ENCODE peak calls at places on chromosomes 2 and 18, in seven cellular contexts. N, L, S, W, F, Q and E are unnamed samples.

GRCh38 chr18:61575419-61575818 is 242.2 kb downstream of the CDH20 start:
- DNase-seq in S (no peak), Q (no peak), L (no peak), F (peak), W (no peak), N (no peak), E (no peak)

GRCh38 chr18:59026364-59026763 is 113.3 kb upstream of the SEC11C start:
- DNase-seq in W (no peak), Q (no peak), S (no peak), L (no peak), N (no peak), F (no peak), E (no peak)

GRCh38 chr2:25879133-25879730 is 945 bp upstream of the ASXL2 start:
- DNase-seq in S (peak), Q (no peak), N (peak), F (peak), L (no peak), W (no peak), E (peak)

GRCh38 chr2:129004940-129005490 is 686.3 kb upstream of the HS6ST1 start:
- DNase-seq in S (no peak), L (no peak), F (no peak), N (no peak), W (no peak), Q (no peak), E (no peak)

GRCh38 chr2:176088937-176089842 is 3.3 kb upstream of the HOXD13 start:
- DNase-seq in S (no peak), L (no peak), N (no peak), Q (no peak), W (no peak), F (no peak), E (no peak)

GRCh38 chr2:190137561-190137960 is 75.0 kb upstream of the MSTN start:
- DNase-seq in L (no peak), F (peak), Q (no peak), S (peak), W (no peak), N (no peak), E (no peak)

GRCh38 chr2:37663390-37663789 is 8.1 kb downstream of the CDC42EP3 start:
- DNase-seq in N (no peak), W (no peak), L (no peak), S (no peak), Q (no peak), F (no peak), E (no peak)

GRCh38 chr2:17578466-17578928 is 38.0 kb downstream of the VSNL1 start:
- DNase-seq in Q (no peak), F (no peak), W (no peak), S (no peak), L (no peak), N (no peak), E (no peak)

GRCh38 chr2:226483143-226483542 is 316.5 kb downstream of the IRS1 start:
- DNase-seq in F (peak), S (peak), L (no peak), N (no peak), W (no peak), Q (no peak), E (peak)

GRCh38 chr18:14941256-14941655 is 193.3 kb downstream of the ANKRD30B start:
- DNase-seq in L (no peak), F (no peak), S (no peak), W (no peak), Q (peak), N (no peak), E (no peak)

GRCh38 chr2:97993926-97994325 is 1.8 kb downstream of the TMEM131 start:
- DNase-seq in N (no peak), Q (no peak), L (no peak), W (no peak), F (no peak), S (no peak), E (no peak)

GRCh38 chr2:223612501-223612900 is 10.3 kb upstream of the SCG2 start:
- DNase-seq in S (no peak), F (no peak), W (no peak), Q (no peak), L (no peak), N (no peak), E (no peak)

GRCh38 chr2:235414422-235414821 is 79.4 kb upstream of the AGAP1 start:
- DNase-seq in S (no peak), Q (no peak), L (no peak), W (no peak), F (no peak), N (no peak), E (no peak)

GRCh38 chr2:147468349-147468748 is 376.5 kb upstream of the ACVR2A start:
- DNase-seq in N (no peak), F (no peak), S (no peak), W (no peak), Q (no peak), L (no peak), E (no peak)

GRCh38 chr2:206838690-206839089 is 73.3 kb downstream of the FASTKD2 start:
- DNase-seq in L (no peak), Q (no peak), W (no peak), N (no peak), F (no peak), S (no peak), E (no peak)

GRCh38 chr2:114128255-114128654 is 238.4 kb downstream of the ACTR3 start:
- DNase-seq in F (no peak), Q (no peak), L (no peak), N (no peak), S (no peak), W (no peak), E (no peak)

GRCh38 chr18:62249478-62250097 is 62.5 kb downstream of the RELCH start:
- DNase-seq in S (peak), W (peak), N (peak), Q (no peak), L (peak), F (peak), E (peak)

GRCh38 chr2:43059183-43059897 is 167.1 kb downstream of the ZFP36L2 start:
- DNase-seq in W (peak), Q (no peak), S (peak), L (peak), N (peak), F (peak), E (peak)

GRCh38 chr2:21396252-21396651 is 272.5 kb downstream of the TDRD15 start:
- DNase-seq in W (no peak), N (no peak), F (no peak), S (no peak), L (no peak), Q (no peak), E (no peak)

GRCh38 chr2:200357845-200358244 is 51.4 kb downstream of the SPATS2L start:
- DNase-seq in F (peak), S (no peak), L (no peak), Q (no peak), N (no peak), W (no peak), E (no peak)

GRCh38 chr2:231198291-231199173 is at the start of gene ARMC9:
- DNase-seq in F (peak), L (peak), Q (peak), N (peak), W (peak), S (peak), E (peak)

GRCh38 chr2:42359894-42360483 is 1.0 kb downstream of the COX7A2L start:
- DNase-seq in S (peak), W (peak), N (peak), F (peak), L (peak), Q (no peak), E (no peak)

GRCh38 chr2:9649261-9649660 is 18.5 kb upstream of the YWHAQ start:
- DNase-seq in F (no peak), Q (no peak), L (no peak), S (no peak), W (no peak), N (no peak), E (no peak)

GRCh38 chr2:5482929-5483331 is 209.3 kb upstream of the SOX11 start:
- DNase-seq in Q (no peak), L (no peak), F (peak), S (peak), N (no peak), W (peak), E (peak)

GRCh38 chr2:239948100-239948881 is 76.9 kb downstream of the NDUFA10 start:
- DNase-seq in Q (peak), N (no peak), S (no peak), L (no peak), W (no peak), F (no peak), E (no peak)

GRCh38 chr18:32910694-32911296 is 138.0 kb upstream of the KLHL14 start:
- DNase-seq in Q (no peak), N (no peak), L (no peak), S (no peak), F (peak), W (no peak), E (peak)

GRCh38 chr2:109676346-109676897 is 62.3 kb downstream of the SOWAHC start:
- DNase-seq in F (no peak), N (no peak), L (no peak), S (no peak), Q (no peak), W (no peak), E (no peak)

GRCh38 chr2:130869441-130870160 is 32.9 kb downstream of the ARHGEF4 start:
- DNase-seq in N (no peak), S (no peak), L (no peak), F (peak), Q (no peak), W (no peak), E (no peak)

GRCh38 chr2:65818873-65819451 is 386.6 kb upstream of the SPRED2 start:
- DNase-seq in S (peak), Q (no peak), L (no peak), F (peak), N (no peak), W (no peak), E (no peak)

GRCh38 chr2:113056501-113056900 is 2.5 kb upstream of the IL36RN start:
- DNase-seq in L (no peak), F (no peak), Q (no peak), N (no peak), W (no peak), S (no peak), E (no peak)

GRCh38 chr2:77604953-77605947 is 83.1 kb upstream of the LRRTM4 start:
- DNase-seq in Q (no peak), L (no peak), F (no peak), N (no peak), S (no peak), W (no peak), E (no peak)

GRCh38 chr2:48411030-48411429 is 118.9 kb upstream of the STON1 start:
- DNase-seq in N (no peak), L (no peak), W (no peak), S (no peak), Q (no peak), F (no peak), E (no peak)

GRCh38 chr2:200756618-200757321 is 54.9 kb upstream of the BZW1 start:
- DNase-seq in F (peak), Q (no peak), S (peak), W (no peak), N (peak), L (no peak), E (peak)

GRCh38 chr2:215396595-215397313 is 39.1 kb downstream of the FN1 start:
- DNase-seq in N (no peak), W (peak), L (no peak), Q (no peak), F (peak), S (peak), E (no peak)

GRCh38 chr2:33681333-33681732 is 82.2 kb upstream of the FAM98A start:
- DNase-seq in L (no peak), Q (no peak), N (no peak), F (peak), W (no peak), S (no peak), E (peak)
- H3K4me3 ChIP-seq in L (no peak), Q (no peak), N (no peak), F (no peak), W (no peak), S (no peak), E (no peak)

DNA sequence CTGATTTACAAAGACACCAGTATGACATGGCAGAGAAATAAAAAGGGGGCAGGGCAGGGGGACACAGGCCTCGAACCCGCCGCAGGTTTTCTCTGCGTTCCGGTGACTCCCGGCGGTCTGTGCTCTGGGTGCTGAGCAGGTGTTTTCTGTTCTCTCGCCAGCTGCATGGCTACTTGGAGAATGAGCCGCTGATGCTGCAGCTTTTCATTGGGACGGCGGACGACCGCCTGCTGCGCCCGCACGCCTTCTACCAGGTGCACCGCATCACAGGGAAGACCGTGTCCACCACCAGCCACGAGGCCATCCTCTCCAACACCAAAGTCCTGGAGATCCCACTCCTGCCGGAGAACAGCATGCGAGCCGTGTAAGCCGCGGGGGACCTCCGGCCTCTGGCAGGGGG is 52.9 kb downstream of the NFATC1 start:
- DNase-seq in F (no peak), Q (no peak), N (no peak), L (no peak), S (no peak), W (no peak), E (no peak)
- TF ChIP-seq CTCF in F (no peak), Q (no peak), N (no peak), L (no peak), S (no peak), W (no peak), E (no peak)

GRCh38 chr18:13018379-13018778 is 27.2 kb downstream of the CEP192 start:
- DNase-seq in F (no peak), Q (no peak), W (no peak), L (no peak), N (no peak), S (no peak), E (no peak)
- H3K4me3 ChIP-seq in F (no peak), Q (no peak), W (no peak), L (no peak), N (no peak), S (no peak), E (no peak)

DNA sequence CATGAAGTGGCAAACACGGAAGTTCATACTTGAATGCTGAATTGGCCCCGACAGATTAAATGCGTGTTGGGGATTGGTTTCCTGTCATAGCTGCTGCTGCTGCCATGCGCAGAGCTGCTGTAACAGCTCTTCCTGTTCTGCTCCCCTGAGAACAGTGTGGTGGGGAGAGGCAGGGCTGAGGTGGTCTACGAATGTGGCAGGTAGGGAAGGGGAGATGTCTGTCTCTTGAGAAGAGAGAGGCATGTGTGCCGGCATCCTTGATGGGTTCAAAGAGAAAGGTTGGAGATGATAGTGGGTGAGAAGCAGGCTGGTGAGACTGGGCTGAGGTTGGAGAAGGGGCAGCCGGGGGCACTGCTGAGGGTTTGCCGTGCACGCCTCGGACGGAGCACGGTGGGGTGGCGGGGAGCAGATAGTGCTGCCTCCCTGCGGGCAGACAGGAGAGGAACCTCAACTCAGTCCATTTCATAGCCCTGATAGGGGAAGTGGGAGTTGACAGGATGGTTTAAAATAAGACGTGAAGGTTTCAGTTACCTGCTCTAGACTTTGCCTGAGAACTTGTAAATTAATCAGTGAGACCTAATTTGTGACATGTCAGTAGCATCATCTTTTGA is 46.1 kb downstream of the TMEM185B start:
- DNase-seq in W (peak), L (peak), F (no peak), N (no peak), S (no peak), Q (peak), E (no peak)
- TF ChIP-seq CTCF in W (peak), L (peak), F (no peak), N (no peak), S (no peak), Q (no peak), E (peak)

GRCh38 chr2:207896525-207897295 is 127.0 kb upstream of the FZD5 start:
- DNase-seq in S (no peak), N (no peak), W (no peak), L (no peak), F (no peak), Q (no peak), E (no peak)

GRCh38 chr2:207887570-207887969 is 117.9 kb upstream of the FZD5 start:
- DNase-seq in L (no peak), N (no peak), S (no peak), F (no peak), W (no peak), Q (no peak), E (no peak)

GRCh38 chr2:207892676-207893402 is 123.1 kb upstream of the FZD5 start:
- DNase-seq in F (peak), L (no peak), N (no peak), W (no peak), Q (no peak), S (no peak), E (peak)

GRCh38 chr2:207895236-207895860 is 125.6 kb upstream of the FZD5 start:
- DNase-seq in Q (no peak), W (no peak), F (no peak), L (no peak), S (no peak), N (no peak), E (no peak)

GRCh38 chr2:207891222-207891844 is 121.6 kb upstream of the FZD5 start:
- DNase-seq in S (no peak), L (no peak), N (no peak), Q (no peak), F (no peak), W (no peak), E (no peak)
- H3K4me3 ChIP-seq in S (no peak), L (no peak), N (no peak), Q (no peak), F (no peak), W (no peak), E (no peak)

GRCh38 chr2:10817413-10817812 is 4.8 kb upstream of the PDIA6 start:
- DNase-seq in Q (no peak), W (no peak), L (no peak), N (no peak), F (no peak), S (no peak), E (no peak)
- TF ChIP-seq CTCF in Q (peak), W (no peak), L (peak), N (peak), F (peak), S (peak), E (peak)

DNA sequence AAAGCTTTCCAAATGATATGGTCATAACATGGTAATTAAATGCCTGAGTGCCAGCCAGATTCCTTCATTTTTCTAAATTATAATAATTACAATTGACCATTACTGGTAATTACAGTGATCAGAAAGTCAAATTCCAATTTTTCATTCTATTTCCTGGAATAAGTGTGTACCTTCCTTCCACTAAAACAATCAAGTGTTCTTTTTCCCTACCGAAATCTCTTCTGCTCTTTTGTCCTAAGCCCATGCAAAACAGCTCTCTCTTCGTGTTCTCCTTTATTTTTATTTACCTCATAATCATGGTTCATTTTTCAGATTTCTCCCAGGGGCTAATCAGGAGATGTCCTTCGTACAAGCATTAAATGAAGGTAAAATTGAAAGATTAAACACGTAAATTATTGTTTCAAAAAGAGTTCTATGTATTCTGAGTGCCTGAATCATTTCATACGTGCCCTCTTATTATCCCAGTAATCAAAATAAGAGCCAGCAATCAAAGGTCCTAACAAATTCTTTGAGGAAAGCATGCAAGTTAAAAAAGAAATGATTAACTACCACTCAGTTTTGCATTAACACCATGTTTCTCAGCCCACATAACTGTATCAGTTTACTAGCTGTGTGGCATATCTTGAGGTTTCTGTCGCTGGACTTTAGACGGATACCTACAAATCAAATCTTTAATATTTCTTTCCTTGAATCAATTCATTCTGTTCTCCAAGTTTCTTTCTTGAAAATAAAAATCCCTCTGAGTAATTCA is 669.1 kb upstream of the CHAC2 start:
- DNase-seq in N (no peak), W (no peak), L (no peak), F (no peak), Q (no peak), S (no peak), E (no peak)
- H3K4me3 ChIP-seq in N (no peak), W (no peak), L (no peak), F (no peak), Q (no peak), S (no peak), E (no peak)

DNA sequence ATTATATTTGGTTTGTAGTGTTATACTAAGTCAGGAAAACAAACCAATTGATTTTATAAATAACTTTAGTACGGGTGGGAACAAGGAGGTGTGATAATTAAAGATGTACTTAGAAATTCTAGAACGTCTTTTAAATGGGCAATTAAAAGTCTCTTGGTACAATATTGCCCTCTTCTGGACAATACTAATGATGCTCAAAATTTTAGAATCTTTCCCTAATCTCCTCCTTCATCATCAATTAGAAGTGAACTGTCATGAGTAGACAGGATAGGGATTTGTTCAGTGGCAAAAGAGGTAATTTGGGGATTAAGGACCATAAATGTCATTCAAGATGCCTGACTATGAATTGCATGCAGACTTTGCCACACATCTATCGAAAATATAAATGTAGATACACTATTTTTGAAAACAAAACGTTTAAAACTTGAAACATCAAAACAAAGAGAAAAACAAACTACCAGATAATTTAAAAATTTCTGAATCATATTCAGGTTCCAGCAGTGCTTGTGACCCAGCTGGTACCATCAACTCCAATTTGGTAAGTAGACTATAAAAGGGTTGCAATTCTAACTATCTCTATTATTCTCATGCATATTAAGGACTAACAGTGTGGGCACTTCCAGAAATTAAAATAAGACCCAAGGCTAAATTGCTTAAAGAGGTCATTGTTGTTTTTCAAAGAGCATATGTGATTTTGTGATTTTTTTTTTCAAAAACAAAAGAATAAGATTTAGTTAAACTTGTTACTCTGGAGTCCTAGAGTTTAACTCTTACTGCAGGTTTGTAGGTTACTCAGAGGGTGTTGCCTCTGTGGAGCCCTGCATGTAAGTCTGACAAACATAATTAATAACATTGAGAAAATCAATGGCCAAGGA is 123.5 kb downstream of the LAMA3 start:
- DNase-seq in W (no peak), S (peak), Q (no peak), L (no peak), N (no peak), F (peak), E (peak)
- TF ChIP-seq CTCF in W (peak), S (peak), Q (no peak), L (peak), N (peak), F (peak), E (peak)